ENCODE peak calls at places on chromosomes 13 and 19, in nine cellular contexts. I is SJCRH30, F is neural crest cell, R is HL-60, X is fibroblast of gingiva, W is heart right ventricle, L is GM23248, J is foreskin fibroblast, T is M059J. P is an unnamed sample.

GRCh38 chr19:2922987-2923386 is 21.8 kb downstream of the ZNF77 start:
- DNase-seq in I (peak), F (no peak), R (no peak), X (peak), W (no peak), L (no peak), J (no peak), T (peak), P (no peak)

GRCh38 chr13:100102042-100102441 is 13.1 kb downstream of the PCCA start:
- DNase-seq in I (no peak), F (no peak), R (no peak), X (no peak), W (no peak), L (no peak), J (no peak), T (no peak), P (no peak)

GRCh38 chr13:79283742-79284141 is 122.3 kb downstream of the RBM26 start:
- DNase-seq in I (no peak), F (no peak), R (no peak), X (no peak), W (no peak), L (no peak), J (no peak), T (no peak), P (no peak)

GRCh38 chr19:31096047-31096446 is 253.2 kb downstream of the TSHZ3 start:
- DNase-seq in I (peak), F (no peak), R (no peak), X (no peak), W (peak), L (no peak), J (no peak), T (no peak), P (no peak)

GRCh38 chr13:49374585-49375290 is 69.1 kb downstream of the CAB39L start:
- DNase-seq in I (no peak), F (no peak), R (no peak), X (peak), W (no peak), L (peak), J (peak), T (peak), P (no peak)

GRCh38 chr19:35347171-35347929 is at the start of gene FFAR1:
- DNase-seq in I (no peak), F (no peak), R (no peak), X (no peak), W (no peak), L (no peak), J (no peak), T (peak), P (no peak)

GRCh38 chr13:44317752-44318550 is 55.7 kb upstream of the SERP2 start:
- DNase-seq in I (peak), F (no peak), R (no peak), X (peak), W (no peak), L (peak), J (peak), T (peak), P (no peak)

GRCh38 chr19:8196271-8196908 is 12.8 kb upstream of the CERS4 start:
- DNase-seq in I (no peak), F (no peak), R (no peak), X (no peak), W (no peak), L (no peak), J (no peak), T (no peak), P (no peak)

GRCh38 chr19:16888629-16889371 is at the start of gene F2RL3:
- DNase-seq in I (peak), F (no peak), R (peak), X (no peak), W (peak), L (peak), J (peak), T (peak), P (no peak)

GRCh38 chr19:18108897-18109296 is 11.3 kb downstream of the MAST3 start:
- DNase-seq in I (no peak), F (no peak), R (no peak), X (no peak), W (no peak), L (no peak), J (no peak), T (no peak), P (no peak)

GRCh38 chr19:30681162-30681996 is 309.2 kb downstream of the ZNF536 start:
- DNase-seq in I (no peak), F (no peak), R (no peak), X (no peak), W (no peak), L (no peak), J (no peak), T (no peak), P (no peak)

GRCh38 chr19:10718205-10719196 is 622 bp downstream of the DNM2 start:
- DNase-seq in I (peak), F (peak), R (no peak), X (peak), W (peak), L (peak), J (peak), T (peak), P (no peak)

GRCh38 chr13:50162001-50162400 is 146.8 kb downstream of the KCNRG start:
- DNase-seq in I (no peak), F (no peak), R (no peak), X (no peak), W (no peak), L (peak), J (peak), T (no peak), P (no peak)

GRCh38 chr19:57830071-57830602 is at the start of gene ZNF587B:
- DNase-seq in I (peak), F (peak), R (no peak), X (peak), W (peak), L (peak), J (peak), T (peak), P (peak)

GRCh38 chr19:48756686-48757085 is 1.4 kb downstream of the FGF21 start:
- DNase-seq in I (no peak), F (no peak), R (no peak), X (no peak), W (no peak), L (no peak), J (no peak), T (no peak), P (no peak)

GRCh38 chr13:99658266-99658991 is 157.2 kb downstream of the TM9SF2 start:
- DNase-seq in I (peak), F (peak), R (no peak), X (peak), W (peak), L (peak), J (peak), T (peak), P (peak)

GRCh38 chr19:18373892-18374629 is 11.9 kb upstream of the GDF15 start:
- DNase-seq in I (peak), F (peak), R (peak), X (peak), W (peak), L (peak), J (peak), T (peak), P (peak)

GRCh38 chr13:112765734-112766133 is 75.9 kb downstream of the ATP11A start:
- DNase-seq in I (no peak), F (no peak), R (no peak), X (no peak), W (no peak), L (no peak), J (no peak), T (no peak), P (no peak)

GRCh38 chr13:101449971-101450748 is 2.3 kb upstream of the ITGBL1 start:
- DNase-seq in I (no peak), F (no peak), R (no peak), X (peak), W (no peak), L (peak), J (peak), T (peak), P (peak)

GRCh38 chr19:15297416-15298224 is 34.7 kb downstream of the BRD4 start:
- DNase-seq in I (peak), F (no peak), R (no peak), X (peak), W (no peak), L (peak), J (no peak), T (no peak), P (peak)

GRCh38 chr19:23403581-23404324 is 8.5 kb upstream of the ZNF91 start:
- DNase-seq in I (no peak), F (no peak), R (no peak), X (no peak), W (no peak), L (no peak), J (no peak), T (no peak), P (no peak)

GRCh38 chr13:59982631-59983382 is 180.9 kb downstream of the DIAPH3 start:
- DNase-seq in I (no peak), F (no peak), R (no peak), X (no peak), W (no peak), L (no peak), J (no peak), T (no peak), P (peak)

GRCh38 chr13:24338721-24339120 is 29.3 kb downstream of the C1QTNF9 start:
- DNase-seq in I (no peak), F (no peak), R (no peak), X (no peak), W (no peak), L (no peak), J (no peak), T (no peak), P (no peak)

GRCh38 chr19:21463449-21464105 is 41.8 kb upstream of the ZNF429 start:
- DNase-seq in I (no peak), F (peak), R (no peak), X (no peak), W (peak), L (no peak), J (no peak), T (no peak), P (no peak)

GRCh38 chr19:17406039-17406886 is 833 bp upstream of the BST2 start:
- DNase-seq in I (peak), F (no peak), R (no peak), X (no peak), W (no peak), L (no peak), J (no peak), T (peak), P (no peak)

GRCh38 chr19:55087542-55087935 is 11.9 kb downstream of the EPS8L1 start:
- DNase-seq in I (no peak), F (no peak), R (no peak), X (peak), W (no peak), L (peak), J (peak), T (no peak), P (no peak)

GRCh38 chr13:76440568-76440967 is 445.6 kb downstream of the KCTD12 start:
- DNase-seq in I (no peak), F (no peak), R (no peak), X (no peak), W (no peak), L (no peak), J (no peak), T (no peak), P (no peak)

GRCh38 chr19:57317503-57317902 is 2.8 kb upstream of the ZNF543 start:
- DNase-seq in I (no peak), F (no peak), R (no peak), X (no peak), W (peak), L (peak), J (no peak), T (no peak), P (no peak)

GRCh38 chr13:75803175-75803611 is 167.1 kb downstream of the LMO7 start:
- DNase-seq in I (no peak), F (no peak), R (no peak), X (no peak), W (no peak), L (no peak), J (no peak), T (no peak), P (no peak)

GRCh38 chr19:18500376-18500775 is 21.5 kb downstream of the ELL start:
- DNase-seq in I (no peak), F (no peak), R (no peak), X (no peak), W (peak), L (no peak), J (no peak), T (no peak), P (no peak)

GRCh38 chr13:114319441-114319871 is 5.2 kb downstream of the CHAMP1 start:
- DNase-seq in I (no peak), F (no peak), R (no peak), X (peak), W (no peak), L (peak), J (peak), T (peak), P (peak)

GRCh38 chr19:17021793-17022590 is 4.6 kb downstream of the CPAMD8 start:
- DNase-seq in I (no peak), F (no peak), R (peak), X (no peak), W (no peak), L (peak), J (peak), T (peak), P (no peak)

GRCh38 chr19:43354305-43354627 is 780 bp downstream of the CD177 start:
- DNase-seq in I (no peak), F (peak), R (no peak), X (no peak), W (no peak), L (no peak), J (no peak), T (no peak), P (no peak)

GRCh38 chr19:42068756-42069571 is 1.0 kb downstream of the GRIK5 start:
- DNase-seq in I (peak), F (no peak), R (no peak), X (no peak), W (no peak), L (no peak), J (no peak), T (no peak), P (no peak)

GRCh38 chr13:28583661-28584091 is 75.3 kb upstream of the POMP start:
- DNase-seq in I (no peak), F (no peak), R (no peak), X (no peak), W (no peak), L (peak), J (no peak), T (no peak), P (no peak)

P was measured in fibroblast of the conjunctiva.